ENCODE peak calls at places on chromosomes 11 and 22, in four cellular contexts. O is astrocyte, E is upper lobe of right lung, I is fibroblast of the aortic adventitia. V is an unnamed sample.

GRCh38 chr11:69644071-69644961 is 3.4 kb downstream of the CCND1 start:
- DNase-seq in I (peak; percentile 93), E (peak; percentile 95), O (peak; percentile 88), V (peak; percentile 67)

GRCh38 chr11:1927151-1928037 is 7.9 kb downstream of the TNNT3 start:
- DNase-seq in I (peak; percentile 25), O (no peak), E (no peak), V (no peak)

GRCh38 chr11:84384637-84385227 is 1098.6 kb upstream of the CCDC90B start:
- DNase-seq in O (peak; percentile 22), E (no peak), I (peak; percentile 77), V (peak; percentile 79)

GRCh38 chr22:48405741-48406140 is 1421.9 kb downstream of the BRD1 start:
- DNase-seq in I (no peak), O (no peak), E (no peak), V (no peak)

GRCh38 chr11:27055065-27055682 is 14.6 kb downstream of the BBOX1 start:
- DNase-seq in I (peak; percentile 4), E (no peak), O (peak; percentile 91), V (no peak)

GRCh38 chr22:45599836-45600577 is 71.6 kb upstream of the ATXN10 start:
- DNase-seq in I (no peak), E (peak; percentile 42), O (no peak), V (no peak)

GRCh38 chr22:46386312-46386711 is 50.8 kb downstream of the TRMU start:
- DNase-seq in E (no peak), O (no peak), I (no peak), V (no peak)

GRCh38 chr22:39175127-39176066 is 22.9 kb upstream of the CBX7 start:
- DNase-seq in O (no peak), E (no peak), I (no peak), V (peak; percentile 86)

GRCh38 chr11:86802601-86803051 is 2.3 kb downstream of the PRSS23 start:
- DNase-seq in E (no peak), O (peak; percentile 50), I (peak; percentile 69), V (peak; percentile 74)

GRCh38 chr11:62737196-62737595 is 8.9 kb downstream of the TTC9C start:
- DNase-seq in E (no peak), O (no peak), I (no peak), V (no peak)

GRCh38 chr11:2696461-2696860 is 3.3 kb downstream of the KCNQ1OT1 start:
- DNase-seq in I (no peak), O (no peak), E (no peak), V (no peak)

GRCh38 chr11:59559886-59560285 is 48.5 kb downstream of the OR4D9 start:
- DNase-seq in O (no peak), E (no peak), I (no peak), V (no peak)

GRCh38 chr11:114302663-114303062 is 6.5 kb downstream of the NNMT start:
- DNase-seq in E (no peak), I (peak; percentile 43), O (no peak), V (no peak)

GRCh38 chr11:1846453-1846932 is 6.4 kb upstream of the LSP1 start:
- DNase-seq in I (no peak), O (no peak), E (no peak), V (no peak)

GRCh38 chr11:17740649-17741235 is 6.2 kb downstream of the KCNC1 start:
- DNase-seq in E (peak; percentile 37), O (no peak), I (no peak), V (no peak)

GRCh38 chr22:22928666-22929380 is 41.2 kb downstream of the IGLL5 start:
- DNase-seq in O (peak; percentile 12), I (peak; percentile 56), E (no peak), V (no peak)

GRCh38 chr22:22929381-22930221 is 42.0 kb downstream of the IGLL5 start:
- DNase-seq in I (no peak), O (no peak), E (no peak), V (no peak)

GRCh38 chr22:22927196-22927887 is 39.7 kb downstream of the IGLL5 start:
- DNase-seq in I (no peak), E (no peak), O (no peak), V (no peak)

GRCh38 chr22:22926359-22927195 is 39.0 kb downstream of the IGLL5 start:
- DNase-seq in O (no peak), I (no peak), E (no peak), V (peak; percentile 59)

GRCh38 chr22:22927888-22928665 is 40.5 kb downstream of the IGLL5 start:
- DNase-seq in E (no peak), O (no peak), I (peak; percentile 11), V (no peak)
- H3K4me3 ChIP-seq in E (no peak overlapping the region), O (no peak overlapping the region), I (no peak overlapping the region), V (no peak overlapping the region)

GRCh38 chr11:67687986-67688385 is 13.6 kb upstream of the ALDH3B2 start:
- DNase-seq in O (no peak), I (no peak), E (no peak), V (no peak)

GRCh38 chr11:67695606-67696005 is 21.2 kb upstream of the ALDH3B2 start:
- DNase-seq in I (no peak), O (no peak), E (no peak), V (no peak)

GRCh38 chr11:67694875-67695555 is 20.6 kb upstream of the ALDH3B2 start:
- DNase-seq in O (no peak), I (no peak), E (no peak), V (no peak)

GRCh38 chr11:67689178-67689577 is 14.8 kb upstream of the ALDH3B2 start:
- DNase-seq in E (no peak), O (no peak), I (no peak), V (no peak)

DNA sequence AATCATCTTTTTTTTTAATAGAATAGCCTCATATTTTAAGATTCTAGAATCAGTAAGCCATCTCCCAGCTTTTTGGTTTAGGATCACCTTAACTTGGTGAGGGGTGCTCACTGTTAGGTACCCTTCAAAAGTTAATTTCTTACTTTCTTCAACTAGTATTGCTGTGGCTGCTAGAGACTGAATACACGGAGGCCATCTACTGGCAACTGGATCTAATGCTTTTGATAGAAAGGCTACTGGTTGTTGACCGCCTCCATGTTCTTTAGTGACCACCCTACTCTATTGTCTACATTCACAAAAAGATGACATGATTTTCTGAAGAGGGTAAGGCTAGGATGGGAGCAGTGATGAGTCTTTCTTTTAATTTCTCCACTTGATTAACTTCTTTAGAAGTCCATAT is 16.7 kb upstream of the ALDH3B2 start:
- DNase-seq in I (no peak), E (no peak), O (no peak), V (no peak)
- TF ChIP-seq CTCF in I (peak; percentile 35), E (peak; percentile 16), O (no peak), V (peak; percentile 52)

GRCh38 chr11:32792948-32793475 is 1.4 kb downstream of the CCDC73 start:
- DNase-seq in E (no peak), I (peak; percentile 58), O (peak; percentile 2), V (peak; percentile 80)
- H3K4me3 ChIP-seq in E (no peak overlapping the region), I (peak overlapping the region; percentile 1), O (peak overlapping the region; percentile 18), V (no peak overlapping the region)

GRCh38 chr11:36214976-36215687 is 74.1 kb downstream of the COMMD9 start:
- DNase-seq in E (no peak), I (no peak), O (no peak), V (no peak)
- TF ChIP-seq CTCF in E (no peak), I (no peak), O (no peak), V (no peak)